ENCODE peak calls at places on chromosomes 7 and 10, in four cellular contexts. M, S, O and N are unnamed samples.

GRCh38 chr7:142603870-142604448 is 145.3 kb upstream of the PRSS1 start:
- DNase-seq in S (no peak), M (no peak), O (peak), N (peak)

GRCh38 chr10:60098676-60099601 is 192.6 kb upstream of the CCDC6 start:
- DNase-seq in M (no peak), S (no peak), O (peak), N (no peak)

GRCh38 chr7:103343332-103343731 is 1.2 kb downstream of the DNAJC2 start:
- DNase-seq in O (peak), M (no peak), S (no peak), N (no peak)

GRCh38 chr7:150390206-150390605 is 11.1 kb downstream of the ZNF775 start:
- DNase-seq in O (no peak), S (no peak), M (peak), N (peak)

GRCh38 chr7:159091480-159092475 is 52.9 kb downstream of the VIPR2 start:
- DNase-seq in O (no peak), M (peak), S (no peak), N (no peak)

GRCh38 chr10:70589762-70590662 is 12.5 kb downstream of the PRF1 start:
- DNase-seq in S (no peak), M (no peak), O (no peak), N (peak)

GRCh38 chr7:155798673-155799439 is 13.4 kb downstream of the SHH start:
- DNase-seq in O (no peak), M (peak), S (no peak), N (no peak)

GRCh38 chr7:143407296-143408246 is 1.1 kb downstream of the EPHA1 start:
- DNase-seq in O (no peak), S (no peak), M (no peak), N (no peak)

GRCh38 chr10:79381804-79382221 is 34.5 kb downstream of the PPIF start:
- DNase-seq in O (no peak), S (no peak), M (peak), N (peak)

GRCh38 chr10:44245601-44245938 is 139.3 kb downstream of the CXCL12 start:
- DNase-seq in S (no peak), O (no peak), M (no peak), N (peak)

GRCh38 chr10:123512881-123513822 is 153.0 kb upstream of the GPR26 start:
- DNase-seq in O (no peak), S (no peak), M (no peak), N (no peak)

GRCh38 chr7:39086638-39087360 is 109.1 kb downstream of the POU6F2 start:
- DNase-seq in O (no peak), S (no peak), M (no peak), N (no peak)

GRCh38 chr10:61159253-61159652 is 215.3 kb upstream of the RHOBTB1 start:
- DNase-seq in M (no peak), S (no peak), O (no peak), N (peak)

GRCh38 chr10:130233426-130233825 is 97.2 kb downstream of the GLRX3 start:
- DNase-seq in M (peak), S (no peak), O (no peak), N (no peak)

GRCh38 chr10:93150289-93150688 is 76.6 kb downstream of the CYP26A1 start:
- DNase-seq in M (no peak), O (peak), S (no peak), N (peak)

GRCh38 chr10:103706047-103706446 is 149.3 kb downstream of the SH3PXD2A start:
- DNase-seq in M (no peak), O (peak), S (no peak), N (no peak)

GRCh38 chr7:87933953-87934698 is at the start of gene ADAM22:
- DNase-seq in M (peak), S (peak), O (peak), N (peak)

GRCh38 chr7:46775020-46775419 is 806.9 kb downstream of the TNS3 start:
- DNase-seq in O (no peak), M (no peak), S (no peak), N (no peak)

GRCh38 chr7:34057136-34057535 is 151.8 kb downstream of the BMPER start:
- DNase-seq in S (no peak), M (no peak), O (no peak), N (no peak)

GRCh38 chr7:105718511-105718925 is 137.2 kb upstream of the EFCAB10 start:
- DNase-seq in S (no peak), O (no peak), M (no peak), N (no peak)

GRCh38 chr10:11720260-11720741 is 21.9 kb upstream of the ECHDC3 start:
- DNase-seq in O (no peak), M (no peak), S (no peak), N (no peak)

GRCh38 chr7:69598487-69599148 is 343 bp downstream of the AUTS2 start:
- DNase-seq in S (no peak), O (no peak), M (peak), N (peak)

GRCh38 chr7:149832332-149833041 is 5.7 kb upstream of the ZNF862 start:
- DNase-seq in O (no peak), S (no peak), M (peak), N (no peak)

GRCh38 chr7:117824605-117825004 is 48.6 kb downstream of the CTTNBP2 start:
- DNase-seq in O (no peak), M (no peak), S (no peak), N (no peak)

GRCh38 chr7:148738737-148739535 is 40.2 kb downstream of the CUL1 start:
- DNase-seq in S (no peak), M (no peak), O (no peak), N (no peak)

GRCh38 chr10:70935125-70935625 is 46.8 kb upstream of the PCBD1 start:
- DNase-seq in O (no peak), S (no peak), M (no peak), N (no peak)

GRCh38 chr10:3693031-3693714 is 91.8 kb downstream of the KLF6 start:
- DNase-seq in M (no peak), O (no peak), S (no peak), N (no peak)